ENCODE peak calls at places on chromosomes 4 and X, in five cellular contexts. A is mucosa of descending colon, W is sigmoid colon, Y is body of pancreas, V is MG63. S is an unnamed sample.
A peak's percentile ranks its signal among the peaks of the same experiment; 100 is the strongest.

GRCh38 chr4:177726111-177726510 is 283.9 kb upstream of the AGA start:
- DNase-seq in A (no peak), W (no peak), Y (no peak), V (no peak), S (no peak)

GRCh38 chr4:6352031-6352763 is 82.5 kb downstream of the WFS1 start:
- DNase-seq in A (no peak), W (no peak), Y (no peak), V (no peak), S (no peak)

GRCh38 chrX:97446298-97446882 is 562.7 kb downstream of the RPA4 start:
- DNase-seq in A (no peak), W (no peak), Y (no peak), V (no peak), S (no peak)

GRCh38 chr4:153385784-153386183 is 41.3 kb downstream of the MND1 start:
- DNase-seq in A (no peak), W (no peak), Y (no peak), V (no peak), S (peak; percentile 49)

GRCh38 chrX:25144043-25144940 is 128.5 kb upstream of the ARX start:
- DNase-seq in A (peak; percentile 34), W (peak; percentile 72), Y (peak; percentile 47), V (no peak), S (peak; percentile 28)

GRCh38 chr4:74114234-74114633 is 15.2 kb upstream of the CXCL2 start:
- DNase-seq in A (no peak), W (no peak), Y (no peak), V (peak; percentile 9), S (no peak)

GRCh38 chr4:2906218-2906617 is 57.0 kb downstream of the NOP14 start:
- DNase-seq in A (no peak), W (no peak), Y (no peak), V (no peak), S (no peak)

GRCh38 chrX:53684415-53685192 is 1.9 kb downstream of the HUWE1 start:
- DNase-seq in A (no peak), W (no peak), Y (no peak), V (no peak), S (no peak)

GRCh38 chr4:68175562-68176155 is 46.0 kb upstream of the TMPRSS11F start:
- DNase-seq in A (no peak), W (no peak), Y (peak; percentile 49), V (peak; percentile 1), S (peak; percentile 45)

GRCh38 chr4:54082168-54082567 is 17.8 kb upstream of the CHIC2 start:
- DNase-seq in A (peak; percentile 27), W (no peak), Y (no peak), V (peak; percentile 100), S (peak; percentile 37)

GRCh38 chr4:169241480-169241879 is 29.3 kb downstream of the SH3RF1 start:
- DNase-seq in A (no peak), W (no peak), Y (no peak), V (no peak), S (no peak)
- H3K9me3 ChIP-seq in A (no peaks in the 10 kb centered on the region), W (no peaks in the 10 kb centered on the region), Y (no peaks in the 10 kb centered on the region), V (no peaks in the 10 kb centered on the region), S (no peaks in the 10 kb centered on the region)

DNA sequence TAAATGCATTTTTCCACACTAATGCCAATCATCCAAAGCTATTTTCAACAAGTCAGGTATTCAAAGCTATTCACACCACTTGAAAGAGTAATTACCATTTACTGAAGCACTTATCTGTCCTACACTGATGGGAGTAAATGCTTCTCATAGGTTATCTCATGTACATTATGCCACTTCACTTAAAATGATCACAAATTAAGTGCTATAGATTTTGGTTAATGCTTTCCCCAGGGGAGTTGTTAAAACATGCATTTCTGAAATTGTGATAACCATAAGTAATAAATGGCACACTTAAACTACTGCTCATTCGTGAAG is 6.7 kb downstream of the PPM1K start:
- DNase-seq in A (no peak), W (no peak), Y (no peak), V (no peak), S (no peak)
- H3K9me3 ChIP-seq in A (no peaks in the 10 kb centered on the region), W (no peaks in the 10 kb centered on the region), Y (no peaks in the 10 kb centered on the region), V (no peaks in the 10 kb centered on the region), S (no peaks in the 10 kb centered on the region)

DNA sequence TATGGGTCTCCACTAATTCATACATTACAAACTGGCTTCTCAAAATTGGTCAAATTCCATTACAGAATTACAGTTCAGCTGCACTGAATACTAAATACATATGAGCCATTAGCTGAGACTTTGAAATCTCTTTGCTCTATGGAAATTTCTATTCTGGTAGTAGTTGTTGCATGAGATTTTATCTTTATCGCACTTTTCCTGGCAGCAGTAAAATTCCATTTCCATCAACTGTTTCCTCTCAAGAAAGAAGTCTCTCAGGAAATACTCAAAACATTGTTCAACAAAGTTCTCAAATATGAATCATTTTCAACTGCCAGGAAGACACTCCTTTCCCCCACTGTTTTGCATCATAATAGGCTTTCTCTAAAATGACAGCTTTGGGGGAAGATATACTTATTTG is 51.3 kb downstream of the ATP11C start:
- DNase-seq in A (no peak), W (no peak), Y (no peak), V (no peak), S (no peak)
- H3K9me3 ChIP-seq in A (no peaks in the 10 kb centered on the region), W (no peaks in the 10 kb centered on the region), Y (no peaks in the 10 kb centered on the region), V (no peaks in the 10 kb centered on the region), S (no peaks in the 10 kb centered on the region)

GRCh38 chr4:1250527-1250812 is 1.5 kb upstream of the CTBP1 start:
- DNase-seq in A (no peak), W (no peak), Y (no peak), V (no peak), S (no peak)
- H3K9me3 ChIP-seq in A (no peaks in the 10 kb centered on the region), W (no peaks in the 10 kb centered on the region), Y (no peaks in the 10 kb centered on the region), V (peaks cover 7% of the 10 kb centered on the region), S (no peaks in the 10 kb centered on the region)